ENCODE peak calls at places on chromosomes 7 and 10, in four cellular contexts. G is AG09309, F is pancreas, V is cardiac muscle cell. K is an unnamed sample.

GRCh38 chr7:144378651-144379050 is 23.4 kb downstream of the ARHGEF5 start:
- DNase-seq in V (no peak), G (no peak), F (no peak), K (no peak)

GRCh38 chr10:92873029-92873428 is 24.7 kb downstream of the EXOC6 start:
- DNase-seq in V (no peak), G (no peak), F (no peak), K (no peak)

GRCh38 chr7:41114166-41114565 is 588.7 kb downstream of the INHBA start:
- DNase-seq in G (no peak), V (no peak), F (no peak), K (no peak)

GRCh38 chr10:132395704-132396494 is 1.1 kb upstream of the PWWP2B start:
- DNase-seq in V (peak; percentile 57), G (no peak), F (peak; percentile 94), K (no peak)

GRCh38 chr7:90999989-91000979 is 263.9 kb upstream of the FZD1 start:
- DNase-seq in V (no peak), G (no peak), F (no peak), K (no peak)

GRCh38 chr7:33698692-33699128 is 206.6 kb upstream of the BMPER start:
- DNase-seq in V (no peak), G (no peak), F (no peak), K (no peak)

GRCh38 chr10:29160110-29160669 is 128.7 kb upstream of the LYZL1 start:
- DNase-seq in G (peak; percentile 52), V (peak; percentile 67), F (no peak), K (peak; percentile 73)

GRCh38 chr10:84026821-84027257 is 112.5 kb upstream of the GHITM start:
- DNase-seq in G (no peak), V (peak; percentile 27), F (no peak), K (no peak)

GRCh38 chr10:34288634-34289033 is 526.5 kb downstream of the PARD3 start:
- DNase-seq in F (no peak), V (peak; percentile 18), G (no peak), K (no peak)

GRCh38 chr7:462173-463103 is 57.2 kb downstream of the PDGFA start:
- DNase-seq in F (peak; percentile 68), V (no peak), G (no peak), K (no peak)

GRCh38 chr10:43251664-43252165 is 15.2 kb downstream of the RASGEF1A start:
- DNase-seq in G (no peak), V (no peak), F (peak; percentile 46), K (no peak)

GRCh38 chr10:122333037-122333436 is 41.5 kb upstream of the PLEKHA1 start:
- DNase-seq in V (no peak), G (no peak), F (no peak), K (no peak)

GRCh38 chr7:154769527-154769926 is 233.4 kb downstream of the PAXIP1 start:
- DNase-seq in F (no peak), V (no peak), G (no peak), K (no peak)

GRCh38 chr10:132911712-132912097 is 30.7 kb downstream of the CFAP46 start:
- DNase-seq in G (no peak), F (peak; percentile 12), V (no peak), K (no peak)

GRCh38 chr7:142556745-142557144 is 192.5 kb upstream of the PRSS1 start:
- DNase-seq in G (peak; percentile 96), F (no peak), V (peak; percentile 96), K (peak; percentile 93)
- TF ChIP-seq CTCF in G (peak; percentile 47), F (no peak), V (peak; percentile 38), K (peak; percentile 35)

DNA sequence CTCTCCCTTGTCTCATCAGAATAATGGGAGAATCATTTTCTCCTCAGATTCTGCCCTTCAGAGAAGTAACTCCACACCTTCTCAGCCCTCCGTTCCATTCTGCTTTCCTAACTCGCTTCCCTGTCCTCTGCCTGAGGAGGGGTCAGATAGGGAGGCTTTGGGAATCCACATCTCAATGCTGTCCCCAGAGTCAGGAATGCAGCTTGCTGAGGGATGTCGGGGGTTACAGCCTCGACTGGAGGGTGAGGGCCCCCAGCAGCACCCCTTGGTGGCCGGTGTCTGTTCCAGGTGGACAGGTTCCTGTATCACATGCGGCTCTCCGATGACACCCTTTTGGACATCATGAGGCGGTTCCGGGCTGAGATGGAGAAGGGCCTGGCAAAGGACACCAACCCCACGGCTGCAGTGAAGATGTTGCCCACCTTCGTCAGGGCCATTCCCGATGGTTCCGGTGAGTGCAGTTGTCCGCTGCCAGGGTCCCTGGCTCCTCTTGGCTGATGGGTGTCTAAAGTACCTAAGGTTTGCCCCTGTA is 6.9 kb downstream of the HKDC1 start:
- DNase-seq in V (no peak), F (peak; percentile 45), G (no peak), K (no peak)
- TF ChIP-seq CTCF in V (no peak), F (no peak), G (no peak), K (no peak)

GRCh38 chr10:124955872-124956271 is 13.9 kb downstream of the ZRANB1 start:
- DNase-seq in F (no peak), V (no peak), G (no peak), K (no peak)
- TF ChIP-seq CTCF in F (no peak), V (no peak), G (no peak), K (no peak)

GRCh38 chr7:151087247-151088018 is 1.2 kb downstream of the AGAP3 start:
- DNase-seq in F (peak; percentile 91), G (no peak), V (peak; percentile 70), K (no peak)
- TF ChIP-seq CTCF in F (peak; percentile 35), G (no peak), V (peak; percentile 28), K (no peak)

GRCh38 chr10:88130912-88131311 is 267.5 kb downstream of the PTEN start:
- DNase-seq in V (no peak), G (no peak), F (no peak), K (no peak)

GRCh38 chr10:88129013-88129412 is 265.6 kb downstream of the PTEN start:
- DNase-seq in G (no peak), V (no peak), F (no peak), K (no peak)

GRCh38 chr10:88127766-88128165 is 264.3 kb downstream of the PTEN start:
- DNase-seq in G (no peak), V (no peak), F (no peak), K (no peak)

GRCh38 chr10:88127266-88127665 is 263.8 kb downstream of the PTEN start:
- DNase-seq in F (no peak), V (no peak), G (no peak), K (no peak)

DNA sequence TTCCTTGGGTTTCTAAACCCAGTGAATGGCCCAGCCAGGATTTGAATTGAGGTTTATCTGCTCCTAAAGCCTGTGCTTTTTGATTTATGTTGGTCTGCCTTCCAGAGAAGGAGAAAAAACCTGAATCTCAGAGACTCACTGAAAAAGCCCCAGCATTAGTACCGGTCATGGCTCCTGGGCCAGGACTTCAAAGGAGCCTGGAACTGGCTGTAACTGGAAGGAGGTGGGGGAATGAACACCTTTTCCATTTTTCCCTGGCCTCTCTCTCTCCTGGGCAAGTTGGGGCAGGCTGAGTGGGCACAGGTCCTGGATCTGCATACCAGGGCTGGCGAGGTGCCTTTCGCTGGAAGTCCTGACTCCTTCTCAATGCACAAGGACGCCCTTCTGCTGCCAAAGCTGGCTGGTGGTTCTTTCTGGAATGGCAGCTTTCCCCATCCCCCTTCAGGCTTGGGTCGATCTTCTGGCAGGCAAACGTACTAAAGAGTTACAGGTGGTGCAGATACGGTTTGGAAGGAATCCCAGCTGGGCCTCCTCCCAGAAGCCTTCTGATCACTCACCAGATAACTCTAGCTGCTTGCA is 268.2 kb downstream of the PTEN start:
- DNase-seq in F (peak; percentile 96), G (no peak), V (no peak), K (peak; percentile 59)
- TF ChIP-seq CTCF in F (peak; percentile 54), G (no peak), V (no peak), K (peak; percentile 10)

GRCh38 chr10:18231480-18231879 is 91.3 kb downstream of the CACNB2 start:
- DNase-seq in G (no peak), V (no peak), F (no peak), K (no peak)

GRCh38 chr10:18235477-18235876 is 95.3 kb downstream of the CACNB2 start:
- DNase-seq in G (no peak), V (no peak), F (no peak), K (no peak)

GRCh38 chr10:18230794-18231193 is 90.6 kb downstream of the CACNB2 start:
- DNase-seq in V (no peak), G (no peak), F (no peak), K (no peak)

GRCh38 chr10:18229839-18230238 is 89.6 kb downstream of the CACNB2 start:
- DNase-seq in F (no peak), V (no peak), G (no peak), K (no peak)

DNA sequence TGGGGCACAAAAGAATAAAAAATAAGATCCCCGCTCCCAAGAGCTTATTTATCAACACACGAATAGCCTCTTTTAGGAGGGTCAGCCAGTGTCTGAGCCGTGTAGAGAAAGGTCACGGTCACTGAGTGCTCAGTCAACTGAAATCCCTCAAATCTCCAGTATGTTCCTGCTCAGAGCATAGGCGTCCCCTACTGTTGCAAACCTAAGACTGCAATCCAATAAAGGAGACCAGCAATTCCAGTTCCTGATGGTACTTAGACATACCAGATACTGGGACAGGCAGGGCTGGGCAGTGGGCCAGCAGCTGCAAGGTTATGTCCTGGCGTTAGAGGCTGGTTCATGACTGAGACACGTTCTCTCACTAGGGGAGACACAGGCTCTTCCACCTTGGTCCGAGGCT is 93.6 kb downstream of the CACNB2 start:
- DNase-seq in F (peak; percentile 48), G (no peak), V (no peak), K (no peak)
- TF ChIP-seq CTCF in F (no peak), G (no peak), V (peak; percentile 15), K (no peak)